ENCODE peak calls at places on chromosome 11, in seven cellular contexts. E is CD8-positive, alpha-beta T cell; Y is astrocyte; A is CD4-positive, CD25-positive, alpha-beta regulatory T cell; F is naive thymus-derived CD4-positive, alpha-beta T cell; T is pancreas; B is HCT116. G is an unnamed sample.

GRCh38 chr11:28760676-28761390 is 652.6 kb downstream of the METTL15 start:
- DNase-seq in B (no peak), T (no peak), Y (peak), A (no peak), F (no peak), E (no peak), G (no peak)

GRCh38 chr11:72243567-72244316 is at the start of gene PHOX2A:
- DNase-seq in E (no peak), T (no peak), F (no peak), A (no peak), Y (no peak), B (no peak), G (no peak)

GRCh38 chr11:117992620-117993019 is 6.4 kb downstream of the IL10RA start:
- DNase-seq in A (no peak), T (no peak), F (no peak), B (no peak), E (no peak), Y (no peak), G (no peak)

GRCh38 chr11:115247404-115247803 is 256.8 kb downstream of the CADM1 start:
- DNase-seq in E (no peak), B (no peak), T (no peak), Y (peak), A (no peak), F (no peak), G (no peak)

GRCh38 chr11:70549796-70550195 is 151.5 kb downstream of the CTTN start:
- DNase-seq in B (no peak), F (no peak), Y (no peak), A (no peak), T (no peak), E (no peak), G (no peak)

GRCh38 chr11:63536669-63537292 is at the start of gene PLAAT4:
- DNase-seq in A (peak), T (peak), F (peak), E (peak), B (no peak), Y (peak), G (no peak)

GRCh38 chr11:24683578-24683977 is 186.7 kb downstream of the LUZP2 start:
- DNase-seq in A (no peak), E (no peak), B (no peak), T (no peak), Y (no peak), F (no peak), G (no peak)

GRCh38 chr11:118434553-118435232 is 1.6 kb upstream of the KMT2A start:
- DNase-seq in F (no peak), T (peak), Y (peak), A (peak), B (no peak), E (no peak), G (no peak)

GRCh38 chr11:20031155-20032001 is 128.9 kb downstream of the DBX1 start:
- DNase-seq in B (no peak), E (no peak), A (no peak), Y (peak), F (no peak), T (no peak), G (no peak)
- H3K27ac ChIP-seq in B (no peak), E (no peak), A (no peak), Y (peak), F (no peak), T (no peak), G (no peak)

GRCh38 chr11:134625631-134626030 is 213.6 kb upstream of the B3GAT1 start:
- DNase-seq in Y (no peak), T (no peak), E (no peak), B (no peak), F (no peak), A (no peak), G (no peak)
- H3K27ac ChIP-seq in Y (no peak), T (no peak), E (no peak), B (no peak), F (no peak), A (no peak), G (no peak)

GRCh38 chr11:113888848-113889247 is 13.5 kb upstream of the USP28 start:
- DNase-seq in F (no peak), A (no peak), B (no peak), T (no peak), E (no peak), Y (no peak), G (no peak)

GRCh38 chr11:113881856-113882255 is 6.5 kb upstream of the USP28 start:
- DNase-seq in Y (no peak), B (no peak), F (no peak), A (no peak), E (no peak), T (no peak), G (no peak)

GRCh38 chr11:113880966-113881365 is 5.6 kb upstream of the USP28 start:
- DNase-seq in T (no peak), Y (no peak), F (no peak), A (no peak), E (no peak), B (no peak), G (no peak)

GRCh38 chr11:113884361-113884836 is 9.0 kb upstream of the USP28 start:
- DNase-seq in F (no peak), T (no peak), E (no peak), Y (peak), A (no peak), B (no peak), G (no peak)

DNA sequence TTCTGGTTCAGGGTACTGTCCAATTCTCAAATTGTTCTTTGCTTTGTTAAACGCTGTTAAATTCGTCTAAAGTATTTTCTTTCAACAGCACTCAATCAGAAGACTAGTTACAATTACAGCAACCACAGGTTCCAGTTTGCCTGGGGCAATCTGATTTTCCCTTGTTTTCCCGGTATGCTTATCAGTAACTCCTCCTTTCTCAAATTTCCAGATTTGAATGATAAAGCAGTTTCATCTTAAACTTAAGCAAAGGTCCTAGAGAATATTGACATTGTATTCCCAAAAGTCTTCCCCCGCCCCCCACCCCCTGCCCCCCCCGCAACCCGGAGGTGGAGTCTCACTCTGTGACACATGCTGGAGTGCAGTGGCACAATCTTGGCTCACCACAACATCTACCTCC is 10.5 kb upstream of the USP28 start:
- DNase-seq in F (no peak), E (no peak), B (no peak), A (no peak), Y (no peak), T (no peak), G (no peak)
- H3K27ac ChIP-seq in F (no peak), E (no peak), B (no peak), A (no peak), Y (no peak), T (no peak), G (no peak)

GRCh38 chr11:65611758-65612603 is 2.0 kb downstream of the MAP3K11 start:
- DNase-seq in B (no peak), A (no peak), Y (no peak), F (no peak), T (no peak), E (no peak), G (no peak)

GRCh38 chr11:65613091-65613928 is 711 bp downstream of the MAP3K11 start:
- DNase-seq in T (peak), F (no peak), A (no peak), B (no peak), Y (no peak), E (no peak), G (no peak)

GRCh38 chr11:65615229-65615949 is at the start of gene PCNX3:
- DNase-seq in E (peak), Y (peak), T (peak), B (peak), A (peak), F (peak), G (peak)

GRCh38 chr11:65611028-65611757 is 2.8 kb downstream of the MAP3K11 start:
- DNase-seq in F (no peak), E (no peak), A (no peak), T (no peak), B (no peak), Y (no peak), G (peak)

GRCh38 chr11:65612691-65613090 is 1.3 kb downstream of the MAP3K11 start:
- DNase-seq in T (no peak), E (no peak), B (no peak), Y (no peak), F (no peak), A (no peak), G (no peak)
- H3K27ac ChIP-seq in T (no peak), E (peak), B (peak), Y (no peak), F (peak), A (peak), G (peak)

GRCh38 chr11:3036419-3036818 is 20.8 kb downstream of the CARS1 start:
- DNase-seq in T (no peak), B (no peak), E (no peak), Y (no peak), F (no peak), A (no peak), G (no peak)
- H3K27ac ChIP-seq in T (no peak), B (no peak), E (no peak), Y (no peak), F (no peak), A (no peak), G (peak)

GRCh38 chr11:12042215-12042676 is 33.8 kb upstream of the DKK3 start:
- DNase-seq in Y (peak), F (no peak), B (peak), E (no peak), A (no peak), T (no peak), G (no peak)

GRCh38 chr11:12044799-12045198 is 36.4 kb upstream of the DKK3 start:
- DNase-seq in B (no peak), A (no peak), T (no peak), Y (no peak), F (no peak), E (no peak), G (no peak)

GRCh38 chr11:12045914-12046635 is 37.6 kb upstream of the DKK3 start:
- DNase-seq in E (no peak), B (no peak), Y (no peak), A (no peak), T (no peak), F (no peak), G (no peak)

GRCh38 chr11:12043959-12044772 is 35.7 kb upstream of the DKK3 start:
- DNase-seq in Y (peak), A (peak), E (peak), T (peak), B (peak), F (peak), G (no peak)

DNA sequence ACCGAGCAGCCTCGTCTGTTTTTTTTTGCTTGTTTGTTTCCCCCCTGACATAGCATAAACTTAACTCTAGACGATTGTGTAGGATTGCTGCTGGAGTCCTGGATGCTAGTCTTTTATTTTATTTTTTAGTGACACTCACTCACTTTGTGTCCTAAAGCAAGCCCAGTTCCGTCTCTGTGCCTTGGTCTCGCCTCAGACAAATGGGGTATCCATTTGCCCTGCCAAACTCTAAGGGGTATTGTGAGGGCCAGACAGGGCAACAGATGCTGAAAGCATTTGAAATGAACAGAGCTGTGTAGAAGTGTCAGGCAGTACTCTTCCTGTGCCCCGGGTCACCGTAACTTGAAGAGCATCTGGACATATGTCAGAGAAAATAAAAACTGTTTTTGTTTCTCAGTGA is 34.8 kb upstream of the DKK3 start:
- DNase-seq in Y (no peak), E (no peak), A (no peak), B (no peak), F (no peak), T (no peak), G (no peak)
- H3K27ac ChIP-seq in Y (peak), E (no peak), A (no peak), B (no peak), F (no peak), T (no peak), G (no peak)

GRCh38 chr11:94773842-94774241 is 5.7 kb downstream of the AMOTL1 start:
- DNase-seq in T (no peak), Y (no peak), B (no peak), A (no peak), E (no peak), F (no peak), G (no peak)
- H3K27ac ChIP-seq in T (no peak), Y (no peak), B (no peak), A (no peak), E (no peak), F (no peak), G (no peak)

DNA sequence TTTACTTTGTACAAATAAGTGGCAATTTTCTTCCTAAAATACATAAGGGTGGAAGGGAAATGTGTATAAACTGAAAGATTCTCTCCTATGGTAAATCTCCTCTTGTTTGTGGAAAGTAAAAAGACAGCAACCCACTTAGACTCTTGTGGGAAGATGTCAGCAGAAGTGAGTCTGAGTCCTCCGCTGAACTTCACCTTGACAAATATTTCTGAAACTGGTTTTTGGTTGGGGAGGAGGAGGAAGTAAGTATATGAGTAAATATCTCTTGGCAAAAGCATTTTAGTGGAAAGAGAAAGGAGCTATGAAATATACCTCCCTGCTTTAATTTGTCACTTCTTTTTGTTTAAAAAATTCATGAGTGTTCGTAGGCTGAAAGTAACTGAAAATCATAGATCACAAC is 196.2 kb downstream of the KIRREL3 start:
- DNase-seq in A (no peak), B (no peak), T (no peak), E (no peak), F (no peak), Y (no peak), G (no peak)
- H3K27ac ChIP-seq in A (no peak), B (no peak), T (no peak), E (no peak), F (no peak), Y (no peak), G (no peak)

DNA sequence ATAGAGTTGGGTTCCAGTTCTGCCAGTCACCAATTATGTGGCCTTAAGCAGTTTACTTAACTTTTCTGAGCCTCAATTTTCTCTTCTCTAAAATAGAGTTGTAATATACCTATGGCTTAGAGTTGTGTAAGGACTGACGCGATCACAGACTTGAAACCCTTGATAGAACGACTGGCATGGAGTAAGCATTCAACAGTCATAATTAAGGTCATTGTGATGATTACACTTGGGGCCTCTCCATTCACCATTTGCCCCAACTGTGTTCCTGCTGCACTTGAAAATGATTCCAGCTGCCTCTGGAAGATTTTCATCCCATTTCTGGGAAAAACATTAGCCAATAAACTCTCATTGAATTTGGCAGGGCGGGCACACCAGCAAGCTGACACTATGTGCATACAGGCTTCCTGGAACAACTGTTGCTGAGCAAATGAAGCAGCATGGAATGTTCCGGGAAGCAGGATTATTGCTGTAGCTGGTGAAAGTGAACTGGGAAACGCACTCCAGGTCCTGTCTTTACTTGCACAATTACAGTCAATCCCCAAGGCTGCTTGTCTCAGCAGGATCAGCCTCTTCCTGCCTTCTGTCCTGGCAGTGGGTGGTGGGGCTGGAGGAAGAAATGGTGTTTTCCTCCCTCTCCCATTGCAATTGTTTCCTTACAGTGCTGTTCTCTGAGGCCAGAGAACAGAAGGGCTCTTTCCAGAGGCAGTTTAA is 19.6 kb downstream of the CD44 start:
- DNase-seq in T (no peak), Y (no peak), A (no peak), B (no peak), F (no peak), E (no peak), G (no peak)
- H3K27ac ChIP-seq in T (no peak), Y (no peak), A (peak), B (peak), F (peak), E (peak), G (no peak)